ENCODE peak calls at places on chromosome 4, in five cellular contexts. D is A549, Z is K562, Y is HepG2, N is H1. J is an unnamed sample. For H3K4me1, the result is how much of the 10 kb centered on the place peaks cover.

GRCh38 chr4:153971878-153972277 is 183.0 kb upstream of the SFRP2 start:
- DNase-seq in D (no peak), Z (no peak), Y (no peak), N (no peak), J (no peak)

GRCh38 chr4:74283614-74284013 is 24.7 kb upstream of the EPGN start:
- DNase-seq in D (peak), Z (no peak), Y (no peak), N (no peak), J (no peak)

GRCh38 chr4:94530073-94530472 is 78.3 kb downstream of the PDLIM5 start:
- DNase-seq in D (no peak), Z (no peak), Y (no peak), N (no peak), J (peak)

GRCh38 chr4:1365271-1366178 is 18.5 kb downstream of the UVSSA start:
- DNase-seq in D (no peak), Z (peak), Y (no peak), N (no peak), J (no peak)

GRCh38 chr4:39308576-39308975 is 57.6 kb downstream of the RFC1 start:
- DNase-seq in D (no peak), Z (no peak), Y (no peak), N (no peak), J (peak)

GRCh38 chr4:42570221-42570620 is 86.7 kb downstream of the ATP8A1 start:
- DNase-seq in D (no peak), Z (no peak), Y (no peak), N (no peak), J (no peak)

GRCh38 chr4:104044369-104044768 is 324.6 kb upstream of the TACR3 start:
- DNase-seq in D (no peak), Z (no peak), Y (no peak), N (no peak), J (no peak)

GRCh38 chr4:24477919-24478318 is 106.4 kb downstream of the DHX15 start:
- DNase-seq in D (no peak), Z (no peak), Y (no peak), N (no peak), J (peak)

GRCh38 chr4:141899103-141899502 is 262.7 kb downstream of the IL15 start:
- DNase-seq in D (no peak), Z (no peak), Y (no peak), N (no peak), J (no peak)

GRCh38 chr4:133347409-133347808 is 198.3 kb downstream of the PCDH10 start:
- DNase-seq in D (no peak), Z (no peak), Y (no peak), N (no peak), J (no peak)

GRCh38 chr4:158818595-158818994 is 49.8 kb downstream of the FNIP2 start:
- DNase-seq in D (no peak), Z (no peak), Y (no peak), N (no peak), J (peak)

GRCh38 chr4:158819942-158820786 is 51.3 kb downstream of the FNIP2 start:
- DNase-seq in D (no peak), Z (no peak), Y (no peak), N (no peak), J (peak)

GRCh38 chr4:158822348-158822747 is 53.5 kb downstream of the FNIP2 start:
- DNase-seq in D (no peak), Z (no peak), Y (no peak), N (no peak), J (no peak)

GRCh38 chr4:158823461-158823873 is 54.6 kb downstream of the FNIP2 start:
- DNase-seq in D (no peak), Z (no peak), Y (no peak), N (no peak), J (peak)

GRCh38 chr4:158821228-158822009 is 52.6 kb downstream of the FNIP2 start:
- DNase-seq in D (no peak), Z (no peak), Y (no peak), N (no peak), J (no peak)
- H3K4me1 ChIP-seq in D (under half), Z (under half), Y (half or more), N (under half), J (under half)

GRCh38 chr4:122010610-122011009 is 58.8 kb upstream of the TRPC3 start:
- DNase-seq in D (no peak), Z (no peak), Y (no peak), N (no peak), J (no peak)

GRCh38 chr4:122017296-122017695 is 65.4 kb upstream of the TRPC3 start:
- DNase-seq in D (no peak), Z (no peak), Y (no peak), N (no peak), J (no peak)

GRCh38 chr4:122015203-122015602 is 63.3 kb upstream of the TRPC3 start:
- DNase-seq in D (no peak), Z (no peak), Y (no peak), N (no peak), J (no peak)

GRCh38 chr4:122009524-122009923 is 57.7 kb upstream of the TRPC3 start:
- DNase-seq in D (no peak), Z (no peak), Y (no peak), N (no peak), J (no peak)

DNA sequence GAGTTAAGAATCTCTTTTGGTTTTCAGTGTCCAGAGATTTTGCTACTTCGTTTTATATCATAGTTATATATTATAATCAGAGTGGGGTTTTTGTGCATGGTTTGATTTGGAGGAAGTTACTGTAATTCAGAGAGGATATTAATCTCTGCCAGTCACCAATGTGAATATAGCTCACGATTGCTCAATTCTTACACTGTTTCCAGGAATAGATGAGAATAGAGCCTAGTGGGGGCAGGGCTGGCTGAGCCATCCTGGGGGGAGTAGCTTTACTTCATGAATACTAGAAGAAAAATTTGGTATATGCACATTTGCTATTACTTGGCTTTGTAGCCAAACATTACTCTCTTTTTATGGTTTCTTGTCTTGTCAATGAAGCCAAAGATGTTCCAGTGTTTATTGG is 60.9 kb upstream of the TRPC3 start:
- DNase-seq in D (no peak), Z (no peak), Y (no peak), N (no peak), J (no peak)
- TF ChIP-seq JUN in D (no peak), Z (no peak), Y (no peak), N (no peak), J (no peak)

GRCh38 chr4:184447664-184448063 is 26.7 kb downstream of the IRF2 start:
- DNase-seq in D (no peak), Z (peak), Y (no peak), N (peak), J (no peak)
- H3K4me1 ChIP-seq in D (under half), Z (under half), Y (under half), N (under half), J (under half)

DNA sequence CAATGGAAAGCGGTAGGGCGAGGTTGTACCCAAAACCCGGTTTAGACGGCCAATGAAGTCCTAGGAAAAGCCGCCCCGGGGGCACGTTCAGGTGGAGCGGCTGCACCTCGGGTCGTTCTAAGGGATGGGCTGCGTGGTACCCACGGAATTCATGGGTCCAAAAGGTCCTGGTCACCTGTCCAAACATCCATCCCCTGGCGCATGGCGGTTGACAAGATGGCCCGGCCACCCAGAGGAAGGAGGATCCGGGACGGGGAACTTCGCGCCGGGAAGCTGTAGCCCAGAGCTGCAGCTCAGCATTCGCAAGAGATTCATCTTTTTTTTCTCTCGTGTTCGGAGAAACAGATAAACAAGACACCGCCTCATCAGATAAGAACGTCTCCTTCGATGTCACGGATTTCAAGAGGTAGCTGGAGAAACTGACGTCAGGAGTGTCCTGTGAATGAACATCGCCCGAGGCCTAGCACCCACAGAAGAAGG is 10.9 kb downstream of the PITX2 start:
- DNase-seq in D (no peak), Z (no peak), Y (no peak), N (peak), J (no peak)
- TF ChIP-seq JUN in D (no peak), Z (no peak), Y (no peak), N (no peak), J (no peak)

GRCh38 chr4:86967798-86968197 is 33.0 kb downstream of the AFF1 start:
- DNase-seq in D (no peak), Z (no peak), Y (no peak), N (no peak), J (no peak)
- H3K4me1 ChIP-seq in D (half or more), Z (under half), Y (under half), N (under half), J (under half)